ENCODE peak calls at places on chromosomes 11 and 22, in six cellular contexts. V is trophoblast cell, D is cardiac fibroblast, I is heart left ventricle, J is AG04449, W is AG04450. L is an unnamed sample.

GRCh38 chr11:109993786-109994185 is 99.4 kb upstream of the ZC3H12C start:
- DNase-seq in V (no peak), D (peak), I (no peak), J (peak), W (no peak), L (no peak)

GRCh38 chr11:14638561-14638960 is 5.0 kb upstream of the PDE3B start:
- DNase-seq in V (no peak), D (no peak), I (no peak), J (no peak), W (no peak), L (no peak)

GRCh38 chr22:19527861-19528417 is 3.7 kb upstream of the CLDN5 start:
- DNase-seq in V (no peak), D (peak), I (no peak), J (no peak), W (no peak), L (no peak)

GRCh38 chr22:48944433-48944755 is 883.3 kb downstream of the BRD1 start:
- DNase-seq in V (no peak), D (no peak), I (no peak), J (no peak), W (no peak), L (no peak)

GRCh38 chr11:2210366-2211112 is 38.9 kb upstream of the TH start:
- DNase-seq in V (no peak), D (no peak), I (peak), J (no peak), W (no peak), L (no peak)

GRCh38 chr11:71193431-71193830 is 58.9 kb downstream of the SHANK2 start:
- DNase-seq in V (no peak), D (no peak), I (no peak), J (no peak), W (no peak), L (no peak)

GRCh38 chr11:779120-779954 is 2.0 kb upstream of the GATD1 start:
- DNase-seq in V (no peak), D (no peak), I (peak), J (no peak), W (no peak), L (no peak)

GRCh38 chr22:41247703-41248102 is 7.0 kb upstream of the CHADL start:
- DNase-seq in V (no peak), D (no peak), I (peak), J (no peak), W (no peak), L (no peak)

GRCh38 chr22:20249797-20250354 is 18.2 kb downstream of the RTN4R start:
- DNase-seq in V (no peak), D (peak), I (no peak), J (no peak), W (no peak), L (peak)

GRCh38 chr22:44182591-44183588 is 2.2 kb downstream of the PARVG start:
- DNase-seq in V (no peak), D (no peak), I (peak), J (no peak), W (no peak), L (no peak)

GRCh38 chr11:3169235-3169951 is 4.3 kb upstream of the OSBPL5 start:
- DNase-seq in V (peak), D (peak), I (peak), J (no peak), W (no peak), L (peak)

GRCh38 chr22:19719055-19719482 is 4.3 kb upstream of the GP1BB start:
- DNase-seq in V (no peak), D (no peak), I (peak), J (no peak), W (no peak), L (no peak)

GRCh38 chr22:27213766-27214581 is 556.6 kb downstream of the MIAT start:
- DNase-seq in V (no peak), D (peak), I (peak), J (no peak), W (peak), L (peak)

GRCh38 chr22:23075050-23075449 is 4.7 kb downstream of the GNAZ start:
- DNase-seq in V (no peak), D (no peak), I (no peak), J (no peak), W (no peak), L (no peak)

GRCh38 chr22:25509391-25509791 is 55.1 kb upstream of the GRK3 start:
- DNase-seq in V (peak), D (no peak), I (no peak), J (no peak), W (no peak), L (no peak)

GRCh38 chr11:69909561-69910518 is 90.6 kb upstream of the FGF3 start:
- DNase-seq in V (no peak), D (no peak), I (peak), J (no peak), W (no peak), L (no peak)

GRCh38 chr11:97893612-97894011 is 1127.1 kb upstream of the CNTN5 start:
- DNase-seq in V (no peak), D (no peak), I (no peak), J (no peak), W (no peak), L (no peak)

GRCh38 chr11:63802637-63803414 is 10.4 kb upstream of the SPINDOC start:
- DNase-seq in V (peak), D (peak), I (no peak), J (no peak), W (no peak), L (no peak)

GRCh38 chr11:1074244-1075221 is at the start of gene MUC2:
- DNase-seq in V (no peak), D (no peak), I (no peak), J (no peak), W (no peak), L (no peak)

GRCh38 chr11:18321622-18321990 is 334 bp downstream of the HPS5 start:
- DNase-seq in V (no peak), D (no peak), I (no peak), J (no peak), W (no peak), L (no peak)

GRCh38 chr11:73140213-73141030 is 1.7 kb downstream of the FCHSD2 start:
- DNase-seq in V (no peak), D (peak), I (peak), J (no peak), W (no peak), L (no peak)

GRCh38 chr11:123561046-123561781 is 93.2 kb downstream of the SCN3B start:
- DNase-seq in V (no peak), D (peak), I (peak), J (no peak), W (no peak), L (no peak)

GRCh38 chr11:20093775-20094174 is 66.5 kb downstream of the DBX1 start:
- DNase-seq in V (no peak), D (peak), I (no peak), J (no peak), W (no peak), L (peak)

GRCh38 chr11:107591098-107591445 is at the start of gene ELMOD1:
- DNase-seq in V (peak), D (peak), I (peak), J (no peak), W (no peak), L (no peak)

GRCh38 chr11:114307524-114308203 is 11.5 kb downstream of the NNMT start:
- DNase-seq in V (no peak), D (peak), I (peak), J (peak), W (no peak), L (peak)

GRCh38 chr11:63906585-63906984 is 10.4 kb downstream of the RCOR2 start:
- DNase-seq in V (no peak), D (peak), I (no peak), J (no peak), W (no peak), L (no peak)

GRCh38 chr11:27914080-27914479 is 193.9 kb downstream of the KIF18A start:
- DNase-seq in V (no peak), D (peak), I (no peak), J (no peak), W (no peak), L (no peak)

GRCh38 chr22:31337178-31337577 is 9.0 kb downstream of the PATZ1 start:
- DNase-seq in V (no peak), D (no peak), I (no peak), J (no peak), W (no peak), L (no peak)

GRCh38 chr11:79942071-79942470 is 501.2 kb upstream of the TENM4 start:
- DNase-seq in V (no peak), D (peak), I (no peak), J (no peak), W (no peak), L (no peak)

GRCh38 chr11:58787903-58788302 is 56.2 kb upstream of the GLYAT start:
- DNase-seq in V (peak), D (peak), I (no peak), J (no peak), W (no peak), L (peak)

GRCh38 chr22:36010913-36011312 is 17.7 kb downstream of the RBFOX2 start:
- DNase-seq in V (no peak), D (peak), I (no peak), J (no peak), W (peak), L (peak)

GRCh38 chr11:47247502-47247901 is 1.1 kb downstream of the ACP2 start:
- DNase-seq in V (no peak), D (no peak), I (no peak), J (no peak), W (no peak), L (no peak)
- H3K4me3 ChIP-seq in V (no peak), D (no peak), I (no peak), J (peak), W (peak), L (no peak)

GRCh38 chr11:35418847-35419712 is at the start of gene SLC1A2:
- DNase-seq in V (no peak), D (peak), I (peak), J (no peak), W (no peak), L (no peak)

GRCh38 chr11:35418282-35418846 is 994 bp downstream of the SLC1A2 start:
- DNase-seq in V (peak), D (no peak), I (no peak), J (no peak), W (no peak), L (no peak)

GRCh38 chr11:35424157-35424945 is 5.0 kb upstream of the SLC1A2 start:
- DNase-seq in V (no peak), D (peak), I (no peak), J (peak), W (no peak), L (no peak)

GRCh38 chr11:35419713-35420333 is 465 bp upstream of the SLC1A2 start:
- DNase-seq in V (no peak), D (no peak), I (peak), J (no peak), W (no peak), L (no peak)

GRCh38 chr11:35420371-35420770 is 1.0 kb upstream of the SLC1A2 start:
- DNase-seq in V (no peak), D (no peak), I (no peak), J (no peak), W (no peak), L (no peak)
- H3K4me3 ChIP-seq in V (no peak), D (no peak), I (peak), J (no peak), W (no peak), L (peak)

GRCh38 chr11:12979928-12980689 is 29.0 kb upstream of the RASSF10 start:
- DNase-seq in V (no peak), D (no peak), I (no peak), J (no peak), W (no peak), L (no peak)
- H3K4me3 ChIP-seq in V (no peak), D (no peak), I (no peak), J (no peak), W (no peak), L (no peak)

GRCh38 chr11:86848132-86848531 is 47.8 kb downstream of the PRSS23 start:
- DNase-seq in V (no peak), D (no peak), I (no peak), J (no peak), W (no peak), L (no peak)

DNA sequence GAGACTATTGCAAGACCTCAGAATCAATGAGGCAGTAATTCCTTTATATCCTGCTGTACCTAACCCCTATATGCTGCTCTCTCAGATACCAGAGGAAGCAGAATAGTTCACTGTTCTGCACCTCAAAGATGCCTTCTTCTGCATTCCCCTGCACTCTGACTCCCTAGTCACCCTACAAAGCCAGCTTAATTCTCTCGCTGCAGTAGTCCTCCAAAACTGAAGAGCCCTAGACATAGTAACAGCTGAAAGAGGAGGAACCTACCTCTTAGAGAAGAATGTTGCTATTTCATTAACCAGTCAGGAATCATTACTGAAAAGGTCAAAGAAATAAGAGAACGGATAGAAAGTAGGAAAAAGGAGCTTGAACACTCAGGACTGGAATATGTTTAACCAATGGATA is 49.3 kb downstream of the PRSS23 start:
- DNase-seq in V (no peak), D (no peak), I (no peak), J (no peak), W (no peak), L (no peak)
- H3K4me3 ChIP-seq in V (no peak), D (no peak), I (no peak), J (no peak), W (no peak), L (no peak)

DNA sequence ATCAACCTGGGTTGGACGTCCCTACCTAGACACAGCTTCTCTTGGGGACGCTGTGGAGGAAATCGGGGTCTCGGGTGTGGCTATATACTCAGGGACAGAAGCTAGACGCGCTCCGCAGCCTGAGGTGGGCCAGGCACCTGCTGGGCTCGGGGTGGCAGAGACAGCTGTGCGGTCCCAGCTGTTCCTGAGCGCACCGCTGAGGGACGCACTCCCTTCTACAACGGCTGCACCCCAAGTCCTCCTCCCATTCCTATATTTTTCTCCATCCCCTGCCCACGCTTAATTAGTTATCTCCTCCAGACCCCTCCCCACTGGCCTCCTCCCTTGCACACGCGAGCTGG is 188 bp upstream of the MTNR1B start:
- DNase-seq in V (no peak), D (no peak), I (no peak), J (no peak), W (no peak), L (no peak)
- H3K4me3 ChIP-seq in V (no peak), D (no peak), I (no peak), J (no peak), W (peak), L (peak)

GRCh38 chr11:10317776-10318526 is 13.1 kb downstream of the ADM start:
- DNase-seq in V (no peak), D (no peak), I (no peak), J (no peak), W (no peak), L (no peak)
- H3K4me3 ChIP-seq in V (no peak), D (no peak), I (no peak), J (no peak), W (no peak), L (no peak)

GRCh38 chr11:8267831-8268529 is 4.3 kb upstream of the LMO1 start:
- DNase-seq in V (no peak), D (no peak), I (no peak), J (no peak), W (no peak), L (no peak)
- H3K4me3 ChIP-seq in V (peak), D (no peak), I (peak), J (peak), W (no peak), L (peak)

GRCh38 chr11:8685820-8686219 is 3.2 kb downstream of the RPL27A start:
- DNase-seq in V (no peak), D (no peak), I (no peak), J (no peak), W (no peak), L (no peak)
- H3K4me3 ChIP-seq in V (no peak), D (peak), I (no peak), J (no peak), W (no peak), L (no peak)

GRCh38 chr11:33383075-33383919 is 126.1 kb downstream of the HIPK3 start:
- DNase-seq in V (no peak), D (no peak), I (no peak), J (no peak), W (no peak), L (no peak)

GRCh38 chr11:33377100-33377851 is 120.1 kb downstream of the HIPK3 start:
- DNase-seq in V (no peak), D (no peak), I (no peak), J (no peak), W (no peak), L (no peak)

GRCh38 chr11:33377852-33378385 is 120.7 kb downstream of the HIPK3 start:
- DNase-seq in V (no peak), D (no peak), I (no peak), J (no peak), W (no peak), L (no peak)

GRCh38 chr11:33376331-33377099 is 119.3 kb downstream of the HIPK3 start:
- DNase-seq in V (no peak), D (no peak), I (no peak), J (no peak), W (no peak), L (no peak)

GRCh38 chr11:33379931-33380330 is 122.8 kb downstream of the HIPK3 start:
- DNase-seq in V (no peak), D (no peak), I (no peak), J (no peak), W (no peak), L (no peak)
- H3K4me3 ChIP-seq in V (no peak), D (no peak), I (no peak), J (no peak), W (no peak), L (no peak)

DNA sequence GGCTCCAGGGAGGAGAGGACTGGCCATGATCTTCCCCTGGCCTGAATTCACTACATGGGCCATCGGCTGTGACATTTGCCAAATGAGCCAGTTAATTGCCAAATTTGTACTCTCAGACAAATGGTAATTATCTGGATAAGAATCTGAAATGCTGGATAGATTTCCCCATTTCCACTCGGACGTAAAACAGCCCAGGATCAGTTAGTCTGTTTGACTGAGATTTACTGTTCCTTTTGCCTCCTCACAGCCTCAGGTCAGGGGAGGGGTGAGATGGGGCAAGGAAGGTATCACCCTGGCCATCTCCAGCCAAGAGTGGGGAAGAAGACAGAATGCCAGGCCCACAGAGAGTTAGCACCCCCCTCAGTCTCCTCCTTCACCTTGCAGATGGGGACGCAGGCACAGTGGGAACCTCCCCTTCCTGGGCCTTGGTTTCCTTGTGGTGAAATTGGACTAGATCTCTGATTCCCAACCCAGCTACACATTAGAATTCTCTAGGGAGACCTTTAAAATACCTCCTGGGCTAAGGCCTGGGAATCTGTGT is 5.2 kb downstream of the TRIM29 start:
- DNase-seq in V (no peak), D (no peak), I (peak), J (no peak), W (no peak), L (no peak)
- H3K4me3 ChIP-seq in V (no peak), D (no peak), I (no peak), J (no peak), W (no peak), L (no peak)